ENCODE peak calls at places on chromosomes 7 and 10, in five cellular contexts. G is mesenteric fat pad; U is AG08396; L is HFF-Myc; V is central memory CD4-positive, alpha-beta T cell. K is an unnamed sample.

GRCh38 chr10:79483948-79484347 is 28.4 kb upstream of the EIF5AL1 start:
- DNase-seq in G (peak; percentile 83), U (no peak), L (peak; percentile 91), V (no peak), K (no peak)

GRCh38 chr7:36752026-36752735 is 27.9 kb upstream of the AOAH start:
- DNase-seq in G (no peak), U (no peak), L (no peak), V (no peak), K (no peak)

GRCh38 chr7:81769891-81770818 is at the start of gene HGF:
- DNase-seq in G (no peak), U (peak; percentile 67), L (peak; percentile 54), V (no peak), K (no peak)

GRCh38 chr10:628386-629045 is 61.0 kb downstream of the DIP2C start:
- DNase-seq in G (no peak), U (no peak), L (no peak), V (no peak), K (no peak)

GRCh38 chr10:96511044-96511945 is 2.4 kb downstream of the TLL2 start:
- DNase-seq in G (peak; percentile 67), U (peak; percentile 32), L (no peak), V (no peak), K (no peak)

GRCh38 chr10:113415246-113415645 is 137.6 kb upstream of the HABP2 start:
- DNase-seq in G (no peak), U (no peak), L (no peak), V (no peak), K (no peak)

GRCh38 chr10:94077042-94077441 is 83.3 kb downstream of the PLCE1 start:
- DNase-seq in G (no peak), U (no peak), L (no peak), V (no peak), K (no peak)

GRCh38 chr7:2247141-2247985 is 5.3 kb downstream of the NUDT1 start:
- DNase-seq in G (no peak), U (peak; percentile 61), L (no peak), V (no peak), K (no peak)

GRCh38 chr7:22255834-22256233 is 101.1 kb downstream of the RAPGEF5 start:
- DNase-seq in G (no peak), U (no peak), L (no peak), V (no peak), K (no peak)

GRCh38 chr7:50632561-50633413 is 67.6 kb upstream of the DDC start:
- DNase-seq in G (no peak), U (peak; percentile 65), L (peak; percentile 32), V (peak; percentile 58), K (peak; percentile 62)

GRCh38 chr10:126669188-126669587 is 1.3 kb downstream of the C10orf90 start:
- DNase-seq in G (no peak), U (no peak), L (no peak), V (no peak), K (no peak)

GRCh38 chr7:30001953-30002352 is 12.4 kb upstream of the SCRN1 start:
- DNase-seq in G (no peak), U (no peak), L (no peak), V (no peak), K (no peak)

GRCh38 chr10:102674566-102674965 is 30.3 kb downstream of the TRIM8 start:
- DNase-seq in G (no peak), U (peak; percentile 8), L (no peak), V (peak; percentile 41), K (no peak)

GRCh38 chr7:115910541-115911164 is 119.9 kb downstream of the TFEC start:
- DNase-seq in G (no peak), U (peak; percentile 4), L (peak; percentile 31), V (peak; percentile 6), K (peak; percentile 10)

GRCh38 chr7:131293018-131293417 is 34.7 kb upstream of the MKLN1 start:
- DNase-seq in G (no peak), U (peak; percentile 68), L (peak; percentile 17), V (no peak), K (no peak)

GRCh38 chr10:62373995-62374861 is at the start of gene ZNF365:
- DNase-seq in G (no peak), U (peak; percentile 83), L (no peak), V (peak; percentile 48), K (peak; percentile 47)

GRCh38 chr10:101267776-101268175 is 38.5 kb upstream of the LBX1 start:
- DNase-seq in G (no peak), U (no peak), L (no peak), V (no peak), K (no peak)

GRCh38 chr10:34710391-34710751 is 104.7 kb downstream of the PARD3 start:
- DNase-seq in G (no peak), U (peak; percentile 58), L (no peak), V (no peak), K (no peak)

GRCh38 chr7:119270045-119270464 is 1002.9 kb upstream of the KCND2 start:
- DNase-seq in G (no peak), U (peak; percentile 30), L (peak; percentile 9), V (no peak), K (no peak)

GRCh38 chr7:6413637-6414036 is 34.1 kb downstream of the DAGLB start:
- DNase-seq in G (no peak), U (no peak), L (no peak), V (no peak), K (no peak)

GRCh38 chr10:60359066-60359465 is 30.6 kb downstream of the ANK3 start:
- DNase-seq in G (no peak), U (no peak), L (no peak), V (no peak), K (no peak)

GRCh38 chr7:44310221-44310848 is 15.1 kb downstream of the CAMK2B start:
- DNase-seq in G (peak; percentile 47), U (no peak), L (no peak), V (no peak), K (no peak)

GRCh38 chr10:33056828-33057227 is 98.8 kb upstream of the ITGB1 start:
- DNase-seq in G (no peak), U (no peak), L (no peak), V (no peak), K (no peak)

GRCh38 chr10:133131053-133131452 is 29.0 kb upstream of the KNDC1 start:
- DNase-seq in G (peak; percentile 64), U (no peak), L (no peak), V (no peak), K (no peak)

GRCh38 chr10:49359349-49360231 is 36.3 kb downstream of the DRGX start:
- DNase-seq in G (peak; percentile 73), U (no peak), L (peak; percentile 11), V (no peak), K (no peak)

GRCh38 chr10:74969530-74969929 is 141.9 kb upstream of the SAMD8 start:
- DNase-seq in G (no peak), U (no peak), L (no peak), V (no peak), K (no peak)

GRCh38 chr10:51892965-51893658 is 193.7 kb upstream of the CSTF2T start:
- DNase-seq in G (no peak), U (peak; percentile 4), L (no peak), V (no peak), K (no peak)

GRCh38 chr10:30736685-30737232 is 107.2 kb upstream of the LYZL2 start:
- DNase-seq in G (no peak), U (peak; percentile 89), L (peak; percentile 99), V (no peak), K (no peak)

GRCh38 chr10:59892697-59893096 is 13.7 kb downstream of the CCDC6 start:
- DNase-seq in G (no peak), U (no peak), L (no peak), V (no peak), K (no peak)

GRCh38 chr7:4574851-4575250 is 107.2 kb upstream of the FOXK1 start:
- DNase-seq in G (no peak), U (no peak), L (no peak), V (no peak), K (no peak)

GRCh38 chr10:93926613-93927012 is 32.8 kb downstream of the SLC35G1 start:
- DNase-seq in G (no peak), U (no peak), L (no peak), V (no peak), K (no peak)

GRCh38 chr10:49613882-49614241 is at the start of gene CHAT:
- DNase-seq in G (peak; percentile 60), U (no peak), L (no peak), V (no peak), K (no peak)

GRCh38 chr7:91554893-91555292 is 290.7 kb downstream of the FZD1 start:
- DNase-seq in G (no peak), U (no peak), L (no peak), V (no peak), K (no peak)

GRCh38 chr10:98367626-98368451 is 47.1 kb downstream of the PYROXD2 start:
- DNase-seq in G (no peak), U (no peak), L (no peak), V (no peak), K (no peak)

GRCh38 chr10:70879244-70879643 is 9.1 kb downstream of the PCBD1 start:
- DNase-seq in G (no peak), U (no peak), L (no peak), V (no peak), K (no peak)

GRCh38 chr10:33893502-33893901 is 559.0 kb upstream of the NRP1 start:
- DNase-seq in G (no peak), U (no peak), L (no peak), V (no peak), K (no peak)